ENCODE peak calls at places on chromosomes 11 and 22, in nine cellular contexts. L is Right ventricle myocardium superior; O is activated CD4-positive, alpha-beta memory T cell treated with anti-CD3 and anti-CD28 coated beads, Interleukin-2, amount 10 ng/mL, durations not matched to agents 7 days and 5 days; W is OCI-LY7; N is left colon; C is upper lobe of right lung; Q is astrocyte; I is K562; T is HAP-1. X is an unnamed sample.

GRCh38 chr11:94183886-94184264 is 55.2 kb downstream of the PANX1 start:
- DNase-seq in Q (peak; percentile 44), L (peak; percentile 67), C (peak; percentile 74), T (peak; percentile 83), O (peak; percentile 22), W (peak; percentile 50), I (peak; percentile 80), N (peak; percentile 34), X (peak; percentile 28)

GRCh38 chr11:122089111-122089510 is 26.9 kb downstream of the BLID start:
- DNase-seq in T (no peak), C (no peak), Q (no peak), N (no peak), O (no peak), L (no peak), I (no peak), W (no peak), X (no peak)

GRCh38 chr11:74646964-74647363 is 54.6 kb downstream of the POLD3 start:
- DNase-seq in O (no peak), I (no peak), W (no peak), N (no peak), Q (no peak), L (no peak), T (no peak), C (no peak), X (no peak)

GRCh38 chr11:76270387-76270786 is 64.1 kb upstream of the WNT11 start:
- DNase-seq in Q (no peak), C (no peak), N (no peak), I (no peak), L (no peak), W (no peak), O (no peak), T (no peak), X (no peak)

GRCh38 chr11:65434667-65435179 is 12.1 kb downstream of the NEAT1 start:
- DNase-seq in N (no peak), L (peak; percentile 24), I (no peak), C (no peak), O (peak; percentile 14), W (no peak), Q (no peak), T (no peak), X (no peak)

GRCh38 chr22:27224485-27225364 is 567.3 kb downstream of the MIAT start:
- DNase-seq in T (no peak), N (no peak), C (no peak), O (no peak), W (no peak), I (no peak), L (peak; percentile 48), Q (peak; percentile 96), X (no peak)

GRCh38 chr22:39173787-39174497 is 21.5 kb upstream of the CBX7 start:
- DNase-seq in Q (no peak), N (no peak), T (no peak), I (no peak), L (no peak), W (no peak), C (no peak), O (peak; percentile 64), X (no peak)

GRCh38 chr11:34348919-34349318 is 8.9 kb downstream of the ABTB2 start:
- DNase-seq in O (no peak), C (no peak), W (no peak), I (no peak), N (no peak), T (no peak), L (no peak), Q (no peak), X (no peak)

GRCh38 chr11:76577199-76577920 is 93.2 kb downstream of the LRRC32 start:
- DNase-seq in O (no peak), C (peak; percentile 71), T (peak; percentile 28), W (no peak), I (no peak), Q (peak; percentile 72), N (peak; percentile 76), L (peak; percentile 86), X (no peak)

GRCh38 chr22:47782461-47783075 is 1020.1 kb downstream of the TBC1D22A start:
- DNase-seq in I (no peak), L (no peak), W (no peak), O (no peak), T (no peak), Q (no peak), C (no peak), N (peak; percentile 1), X (no peak)

GRCh38 chr11:9264381-9265210 is 554 bp downstream of the DENND5A start:
- DNase-seq in I (peak; percentile 71), O (peak; percentile 29), L (peak; percentile 80), Q (peak; percentile 67), T (peak; percentile 42), W (no peak), N (peak; percentile 50), C (peak; percentile 83), X (peak; percentile 59)

GRCh38 chr11:2920343-2920742 is 8.9 kb downstream of the PHLDA2 start:
- DNase-seq in N (no peak), T (no peak), C (no peak), O (no peak), L (no peak), I (no peak), W (no peak), Q (no peak), X (no peak)

GRCh38 chr11:30171661-30172060 is 59.2 kb upstream of the FSHB start:
- DNase-seq in C (no peak), N (no peak), I (no peak), L (no peak), W (no peak), Q (no peak), O (no peak), T (no peak), X (no peak)

GRCh38 chr22:50620861-50621490 is 7.0 kb downstream of the ARSA start:
- DNase-seq in T (no peak), C (peak; percentile 48), L (peak; percentile 63), W (peak; percentile 76), N (peak; percentile 48), Q (no peak), O (peak; percentile 82), I (no peak), X (no peak)

GRCh38 chr11:56172256-56172835 is 4.1 kb upstream of the OR5J2 start:
- DNase-seq in L (no peak), Q (no peak), W (no peak), O (no peak), T (no peak), N (no peak), C (no peak), I (no peak), X (no peak)

GRCh38 chr11:10588904-10589303 is 20.4 kb upstream of the LYVE1 start:
- DNase-seq in Q (no peak), W (no peak), T (no peak), C (no peak), O (no peak), I (peak; percentile 74), L (no peak), N (no peak), X (no peak)

GRCh38 chr11:67238894-67239794 is 27.1 kb upstream of the GRK2 start:
- DNase-seq in T (peak; percentile 63), N (no peak), Q (no peak), C (no peak), W (no peak), I (peak; percentile 18), L (no peak), O (no peak), X (no peak)

GRCh38 chr11:8381343-8381742 is 117.7 kb upstream of the LMO1 start:
- DNase-seq in L (no peak), O (no peak), Q (no peak), N (no peak), C (peak; percentile 23), T (no peak), I (no peak), W (no peak), X (no peak)

X was measured in C1 segment of cervical spinal cord.